ENCODE peak calls at places on chromosomes 2 and 18, in seven cellular contexts. One of them, this sample, is unnamed.

GRCh38 chr2:56505885-56506284 is 322.1 kb downstream of the CCDC85A start:
- DNase-seq in transverse colon: no peak
- DNase-seq in suprapubic skin: no peak
- DNase-seq in HepG2: no peak
- DNase-seq in K562: no peak
- DNase-seq in A549: no peak
- DNase-seq in SK-N-SH: no peak
- DNase-seq in this sample: no peak

GRCh38 chr2:223772363-223772762 is 65.0 kb downstream of the AP1S3 start:
- DNase-seq in transverse colon: no peak
- DNase-seq in suprapubic skin: no peak
- DNase-seq in HepG2: no peak
- DNase-seq in K562: no peak
- DNase-seq in A549: no peak
- DNase-seq in SK-N-SH: no peak
- DNase-seq in this sample: no peak

GRCh38 chr2:26970244-26970927 is at the start of gene MAPRE3:
- DNase-seq in transverse colon: peak
- DNase-seq in suprapubic skin: peak
- DNase-seq in HepG2: peak
- DNase-seq in K562: peak
- DNase-seq in A549: peak
- DNase-seq in SK-N-SH: peak
- DNase-seq in this sample: peak

GRCh38 chr2:12441750-12442626 is 274.7 kb upstream of the TRIB2 start:
- DNase-seq in transverse colon: no peak
- DNase-seq in suprapubic skin: no peak
- DNase-seq in HepG2: no peak
- DNase-seq in K562: no peak
- DNase-seq in A549: no peak
- DNase-seq in SK-N-SH: no peak
- DNase-seq in this sample: no peak

GRCh38 chr2:15159751-15160177 is 401.4 kb downstream of the NBAS start:
- DNase-seq in transverse colon: no peak
- DNase-seq in suprapubic skin: no peak
- DNase-seq in HepG2: peak
- DNase-seq in K562: peak
- DNase-seq in A549: no peak
- DNase-seq in SK-N-SH: peak
- DNase-seq in this sample: no peak

GRCh38 chr2:165287083-165287778 is 48.0 kb downstream of the SCN2A start:
- DNase-seq in transverse colon: no peak
- DNase-seq in suprapubic skin: no peak
- DNase-seq in HepG2: no peak
- DNase-seq in K562: no peak
- DNase-seq in A549: no peak
- DNase-seq in SK-N-SH: no peak
- DNase-seq in this sample: no peak

GRCh38 chr2:72092099-72092498 is 55.6 kb downstream of the CYP26B1 start:
- DNase-seq in transverse colon: no peak
- DNase-seq in suprapubic skin: no peak
- DNase-seq in HepG2: no peak
- DNase-seq in K562: no peak
- DNase-seq in A549: no peak
- DNase-seq in SK-N-SH: no peak
- DNase-seq in this sample: no peak

GRCh38 chr18:8091042-8091441 is 518.2 kb upstream of the RAB12 start:
- DNase-seq in transverse colon: no peak
- DNase-seq in suprapubic skin: no peak
- DNase-seq in HepG2: no peak
- DNase-seq in K562: no peak
- DNase-seq in A549: no peak
- DNase-seq in SK-N-SH: no peak
- DNase-seq in this sample: no peak

GRCh38 chr18:46104128-46104911 is at the start of gene HAUS1:
- DNase-seq in transverse colon: peak
- DNase-seq in suprapubic skin: peak
- DNase-seq in HepG2: peak
- DNase-seq in K562: peak
- DNase-seq in A549: peak
- DNase-seq in SK-N-SH: peak
- DNase-seq in this sample: peak

GRCh38 chr2:189524746-189525145 is 55.8 kb downstream of the SLC40A1 start:
- DNase-seq in transverse colon: no peak
- DNase-seq in suprapubic skin: no peak
- DNase-seq in HepG2: no peak
- DNase-seq in K562: no peak
- DNase-seq in A549: no peak
- DNase-seq in SK-N-SH: no peak
- DNase-seq in this sample: no peak

GRCh38 chr2:213085538-213085937 is 65.9 kb downstream of the IKZF2 start:
- DNase-seq in transverse colon: no peak
- DNase-seq in suprapubic skin: no peak
- DNase-seq in HepG2: no peak
- DNase-seq in K562: no peak
- DNase-seq in A549: no peak
- DNase-seq in SK-N-SH: no peak
- DNase-seq in this sample: no peak
- H3K27ac ChIP-seq in transverse colon: no peak
- H3K27ac ChIP-seq in suprapubic skin: no peak
- H3K27ac ChIP-seq in HepG2: no peak
- H3K27ac ChIP-seq in K562: no peak
- H3K27ac ChIP-seq in A549: no peak
- H3K27ac ChIP-seq in SK-N-SH: no peak
- H3K27ac ChIP-seq in this sample: no peak

GRCh38 chr18:32918692-32919250 is 145.9 kb upstream of the KLHL14 start:
- DNase-seq in transverse colon: no peak
- DNase-seq in suprapubic skin: no peak
- DNase-seq in HepG2: no peak
- DNase-seq in K562: no peak
- DNase-seq in A549: no peak
- DNase-seq in SK-N-SH: no peak
- DNase-seq in this sample: no peak
- TF ChIP-seq CTCF in transverse colon: no peak
- TF ChIP-seq CTCF in suprapubic skin: no peak
- TF ChIP-seq CTCF in HepG2: no peak
- TF ChIP-seq CTCF in K562: no peak
- TF ChIP-seq CTCF in A549: no peak
- TF ChIP-seq CTCF in SK-N-SH: no peak
- TF ChIP-seq CTCF in this sample: no peak

GRCh38 chr18:36066001-36066400 is 1.4 kb downstream of the RPRD1A start:
- DNase-seq in transverse colon: no peak
- DNase-seq in suprapubic skin: no peak
- DNase-seq in HepG2: no peak
- DNase-seq in K562: no peak
- DNase-seq in A549: no peak
- DNase-seq in SK-N-SH: no peak
- DNase-seq in this sample: no peak

GRCh38 chr18:36066731-36067117 is 635 bp downstream of the RPRD1A start:
- DNase-seq in transverse colon: no peak
- DNase-seq in suprapubic skin: no peak
- DNase-seq in HepG2: no peak
- DNase-seq in K562: no peak
- DNase-seq in A549: peak
- DNase-seq in SK-N-SH: peak
- DNase-seq in this sample: no peak

GRCh38 chr18:36064027-36064808 is 3.1 kb downstream of the RPRD1A start:
- DNase-seq in transverse colon: no peak
- DNase-seq in suprapubic skin: no peak
- DNase-seq in HepG2: no peak
- DNase-seq in K562: no peak
- DNase-seq in A549: no peak
- DNase-seq in SK-N-SH: no peak
- DNase-seq in this sample: no peak

GRCh38 chr18:36067118-36067957 is at the start of gene RPRD1A:
- DNase-seq in transverse colon: peak
- DNase-seq in suprapubic skin: peak
- DNase-seq in HepG2: peak
- DNase-seq in K562: peak
- DNase-seq in A549: peak
- DNase-seq in SK-N-SH: peak
- DNase-seq in this sample: peak
- TF ChIP-seq EP300 in transverse colon: no peak
- TF ChIP-seq EP300 in suprapubic skin: no peak
- TF ChIP-seq EP300 in HepG2: no peak
- TF ChIP-seq EP300 in K562: peak
- TF ChIP-seq EP300 in A549: no peak
- TF ChIP-seq EP300 in SK-N-SH: no peak
- TF ChIP-seq EP300 in this sample: no peak

GRCh38 chr2:130353291-130354134 is 2.3 kb upstream of the PTPN18 start:
- DNase-seq in transverse colon: no peak
- DNase-seq in suprapubic skin: no peak
- DNase-seq in HepG2: no peak
- DNase-seq in K562: no peak
- DNase-seq in A549: no peak
- DNase-seq in SK-N-SH: no peak
- DNase-seq in this sample: peak

GRCh38 chr2:130355181-130355577 is 677 bp upstream of the PTPN18 start:
- DNase-seq in transverse colon: peak
- DNase-seq in suprapubic skin: no peak
- DNase-seq in HepG2: no peak
- DNase-seq in K562: no peak
- DNase-seq in A549: no peak
- DNase-seq in SK-N-SH: no peak
- DNase-seq in this sample: peak

GRCh38 chr2:130357864-130358263 is 2.0 kb downstream of the PTPN18 start:
- DNase-seq in transverse colon: no peak
- DNase-seq in suprapubic skin: no peak
- DNase-seq in HepG2: no peak
- DNase-seq in K562: no peak
- DNase-seq in A549: no peak
- DNase-seq in SK-N-SH: no peak
- DNase-seq in this sample: peak

GRCh38 chr2:130354135-130354420 is 1.8 kb upstream of the PTPN18 start:
- DNase-seq in transverse colon: no peak
- DNase-seq in suprapubic skin: no peak
- DNase-seq in HepG2: no peak
- DNase-seq in K562: no peak
- DNase-seq in A549: no peak
- DNase-seq in SK-N-SH: no peak
- DNase-seq in this sample: no peak

DNA sequence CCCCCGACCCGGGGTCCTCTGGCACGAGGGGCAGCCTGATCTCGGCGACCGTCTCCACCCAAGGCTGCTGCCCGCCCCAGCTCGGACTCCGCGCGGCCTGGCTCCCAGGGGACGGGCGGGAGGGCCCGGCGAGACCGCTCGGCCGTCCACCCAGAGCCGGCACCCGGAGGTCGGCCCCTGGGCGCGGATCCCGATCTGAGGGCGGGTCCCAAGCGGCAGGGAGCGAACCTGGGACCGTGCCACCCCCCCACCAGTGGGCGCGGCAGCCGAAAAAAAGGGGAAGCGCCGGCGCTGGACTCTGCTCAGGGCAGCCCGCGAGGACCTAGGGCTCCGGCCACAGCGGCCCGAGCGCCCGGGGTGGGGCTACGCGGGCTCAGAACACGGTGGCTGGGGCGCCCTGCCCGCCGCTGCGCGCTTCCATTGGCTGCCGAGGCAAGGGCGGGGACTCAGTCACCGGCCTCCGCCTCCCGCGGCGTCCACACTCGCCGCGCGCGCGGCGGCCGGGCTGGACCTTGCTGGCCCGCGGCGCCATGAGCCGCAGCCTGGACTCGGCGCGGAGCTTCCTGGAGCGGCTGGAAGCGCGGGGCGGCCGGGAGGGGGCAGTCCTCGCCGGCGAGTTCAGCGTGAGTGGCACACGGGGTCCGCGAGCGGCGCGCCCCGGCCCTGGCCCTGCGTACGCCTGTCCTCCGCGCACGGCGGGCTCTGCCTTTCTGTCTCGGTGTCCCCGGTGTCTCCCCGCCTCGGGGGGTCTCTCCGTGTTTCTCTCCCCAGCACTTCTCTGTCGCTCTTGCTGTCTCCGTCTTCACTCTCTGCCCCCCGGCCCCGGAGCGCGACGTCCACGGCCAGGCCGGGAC is at the start of gene PTPN18:
- DNase-seq in transverse colon: peak
- DNase-seq in suprapubic skin: peak
- DNase-seq in HepG2: peak
- DNase-seq in K562: peak
- DNase-seq in A549: peak
- DNase-seq in SK-N-SH: peak
- DNase-seq in this sample: peak
- H3K27ac ChIP-seq in transverse colon: peak
- H3K27ac ChIP-seq in suprapubic skin: peak
- H3K27ac ChIP-seq in HepG2: peak
- H3K27ac ChIP-seq in K562: peak
- H3K27ac ChIP-seq in A549: peak
- H3K27ac ChIP-seq in SK-N-SH: peak
- H3K27ac ChIP-seq in this sample: peak

GRCh38 chr2:158179660-158180059 is 78.0 kb downstream of the UPP2 start:
- DNase-seq in transverse colon: no peak
- DNase-seq in suprapubic skin: no peak
- DNase-seq in HepG2: peak
- DNase-seq in K562: no peak
- DNase-seq in A549: no peak
- DNase-seq in SK-N-SH: no peak
- DNase-seq in this sample: no peak
- TF ChIP-seq CTCF in transverse colon: peak
- TF ChIP-seq CTCF in suprapubic skin: no peak
- TF ChIP-seq CTCF in HepG2: peak
- TF ChIP-seq CTCF in K562: peak
- TF ChIP-seq CTCF in A549: peak
- TF ChIP-seq CTCF in SK-N-SH: peak
- TF ChIP-seq CTCF in this sample: no peak